ENCODE peak calls at places on chromosomes 7 and 10, in five cellular contexts. M is gastrocnemius medialis, Z is tibial nerve, H is IMR-90, R is stomach. V is an unnamed sample.

GRCh38 chr7:2006921-2007381 is 225.8 kb downstream of the MAD1L1 start:
- DNase-seq in M (no peak), Z (no peak), H (no peak), R (no peak), V (peak)

GRCh38 chr7:147245274-147245673 is 1128.7 kb downstream of the CNTNAP2 start:
- DNase-seq in M (no peak), Z (no peak), H (peak), R (peak), V (peak)

GRCh38 chr10:50501899-50502556 is 121.7 kb downstream of the SGMS1 start:
- DNase-seq in M (no peak), Z (no peak), H (no peak), R (no peak), V (no peak)

GRCh38 chr10:25831138-25831537 is 102.9 kb upstream of the MYO3A start:
- DNase-seq in M (no peak), Z (no peak), H (no peak), R (no peak), V (no peak)

GRCh38 chr10:131041361-131041916 is 270.1 kb downstream of the TCERG1L start:
- DNase-seq in M (no peak), Z (no peak), H (no peak), R (no peak), V (no peak)

GRCh38 chr10:101660268-101660667 is 34.7 kb downstream of the FBXW4 start:
- DNase-seq in M (no peak), Z (no peak), H (no peak), R (no peak), V (no peak)

GRCh38 chr10:6579193-6579903 is 728 bp downstream of the PRKCQ start:
- DNase-seq in M (no peak), Z (no peak), H (no peak), R (no peak), V (no peak)

GRCh38 chr7:44382459-44383300 is 57.3 kb upstream of the CAMK2B start:
- DNase-seq in M (no peak), Z (no peak), H (peak), R (peak), V (no peak)

GRCh38 chr7:22663319-22663718 is 63.7 kb upstream of the IL6 start:
- DNase-seq in M (no peak), Z (no peak), H (peak), R (no peak), V (no peak)

GRCh38 chr10:99981581-99982199 is 28.1 kb downstream of the DNMBP start:
- DNase-seq in M (no peak), Z (no peak), H (no peak), R (no peak), V (no peak)

GRCh38 chr7:139776486-139777303 is 1.1 kb downstream of the HIPK2 start:
- DNase-seq in M (no peak), Z (no peak), H (peak), R (no peak), V (no peak)
- TF ChIP-seq POLR2A in M (peak), Z (peak), H (no peak), R (no peak), V (no peak)

GRCh38 chr7:28240466-28240865 is 59.9 kb upstream of the JAZF1 start:
- DNase-seq in M (no peak), Z (no peak), H (no peak), R (no peak), V (no peak)
- H3K27ac ChIP-seq in M (no peak), Z (no peak), H (no peak), R (no peak), V (no peak)

DNA sequence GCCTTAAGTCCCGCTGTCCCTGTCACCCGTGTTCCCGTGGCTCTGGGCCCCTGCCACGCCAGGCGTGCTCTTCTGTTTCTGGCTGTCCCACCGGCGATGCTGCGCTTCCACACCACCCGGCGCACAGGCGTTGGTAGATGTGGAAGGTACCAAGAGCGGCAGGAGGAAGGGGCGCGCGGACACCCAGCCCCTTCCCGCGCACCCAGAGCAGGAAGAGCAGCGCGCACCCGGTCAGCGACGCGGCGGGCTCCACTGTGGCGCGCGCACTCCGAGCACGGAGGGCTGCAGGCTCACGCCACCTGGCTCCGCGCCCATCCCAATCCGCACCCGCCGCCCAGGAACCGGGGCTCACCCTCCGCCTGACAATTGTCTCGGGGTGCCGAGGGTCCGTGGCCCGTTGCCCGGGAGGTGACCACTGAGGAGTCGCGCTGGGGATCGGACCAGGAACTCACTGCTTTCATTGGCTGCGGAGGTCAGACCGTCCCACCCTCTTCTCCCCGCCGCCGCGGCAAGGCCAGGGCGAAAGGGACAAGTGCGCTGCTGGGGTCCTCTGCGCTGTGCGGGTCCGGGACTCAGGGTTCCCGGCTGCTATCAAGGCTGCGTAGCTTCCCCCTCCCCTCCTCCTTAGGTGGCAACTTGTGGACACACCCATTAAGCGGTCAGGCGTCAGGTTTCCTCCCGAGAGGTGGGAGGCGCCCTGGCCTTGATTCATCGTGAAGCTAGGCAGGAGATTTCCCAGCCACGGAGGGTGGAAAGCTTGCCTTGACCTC is 121.6 kb upstream of the ZNF92 start:
- DNase-seq in M (no peak), Z (no peak), H (peak), R (peak), V (peak)
- TF ChIP-seq POLR2A in M (no peak), Z (no peak), H (no peak), R (no peak), V (no peak)

GRCh38 chr7:75772081-75773077 is at the start of gene CCL26:
- DNase-seq in M (peak), Z (peak), H (peak), R (peak), V (peak)

GRCh38 chr7:75776295-75776971 is 4.4 kb upstream of the CCL26 start:
- DNase-seq in M (no peak), Z (no peak), H (peak), R (no peak), V (no peak)
- H3K27ac ChIP-seq in M (no peak), Z (no peak), H (no peak), R (no peak), V (no peak)

GRCh38 chr10:113661332-113661731 is 2.5 kb downstream of the NRAP start:
- DNase-seq in M (peak), Z (no peak), H (no peak), R (no peak), V (no peak)
- TF ChIP-seq POLR2A in M (peak), Z (no peak), H (no peak), R (no peak), V (no peak)

DNA sequence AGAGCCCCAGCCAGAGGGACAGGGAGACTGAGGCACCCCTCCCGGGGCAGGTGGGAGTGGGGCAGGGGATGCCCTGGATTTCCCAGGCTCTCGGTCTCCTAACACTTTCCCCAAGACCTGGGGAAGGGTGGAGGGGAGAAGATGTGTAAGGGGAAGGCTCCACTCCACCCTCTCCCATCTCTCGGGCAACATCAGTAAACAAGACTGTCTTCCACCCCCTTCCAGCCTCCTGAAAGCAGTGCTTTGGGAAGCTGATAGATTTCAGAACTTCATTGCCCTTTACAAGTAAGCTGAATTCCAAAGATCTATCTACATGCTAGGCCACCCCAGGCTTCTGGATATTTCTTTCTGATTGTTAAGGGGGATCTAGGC is 3.7 kb downstream of the FLNC start:
- DNase-seq in M (no peak), Z (no peak), H (no peak), R (no peak), V (no peak)
- H3K27ac ChIP-seq in M (peak), Z (peak), H (peak), R (peak), V (no peak)

GRCh38 chr10:103192451-103193106 is 493 bp downstream of the NT5C2 start:
- DNase-seq in M (peak), Z (peak), H (peak), R (peak), V (peak)
- TF ChIP-seq POLR2A in M (no peak), Z (no peak), H (no peak), R (no peak), V (peak)

GRCh38 chr10:122457934-122458333 is 3.4 kb upstream of the HTRA1 start:
- DNase-seq in M (no peak), Z (no peak), H (no peak), R (no peak), V (no peak)

GRCh38 chr10:122459586-122460273 is 1.6 kb upstream of the HTRA1 start:
- DNase-seq in M (no peak), Z (no peak), H (peak), R (no peak), V (no peak)

GRCh38 chr10:122461367-122461728 is at the start of gene HTRA1:
- DNase-seq in M (peak), Z (peak), H (peak), R (peak), V (peak)

GRCh38 chr10:122460891-122461293 is 461 bp upstream of the HTRA1 start:
- DNase-seq in M (no peak), Z (no peak), H (no peak), R (no peak), V (peak)

GRCh38 chr10:122458693-122459092 is 2.7 kb upstream of the HTRA1 start:
- DNase-seq in M (no peak), Z (no peak), H (no peak), R (no peak), V (no peak)
- H3K27ac ChIP-seq in M (no peak), Z (no peak), H (no peak), R (no peak), V (no peak)

GRCh38 chr7:157276731-157277562 is 59.9 kb upstream of the DNAJB6 start:
- DNase-seq in M (no peak), Z (no peak), H (peak), R (no peak), V (peak)

GRCh38 chr7:157279679-157279972 is 57.2 kb upstream of the DNAJB6 start:
- DNase-seq in M (no peak), Z (no peak), H (no peak), R (no peak), V (no peak)

GRCh38 chr7:157278167-157278790 is 58.5 kb upstream of the DNAJB6 start:
- DNase-seq in M (no peak), Z (no peak), H (no peak), R (no peak), V (no peak)

GRCh38 chr7:157279973-157280841 is 56.6 kb upstream of the DNAJB6 start:
- DNase-seq in M (no peak), Z (no peak), H (no peak), R (no peak), V (no peak)

GRCh38 chr7:157278791-157279678 is 57.8 kb upstream of the DNAJB6 start:
- DNase-seq in M (no peak), Z (no peak), H (no peak), R (peak), V (no peak)
- TF ChIP-seq POLR2A in M (no peak), Z (no peak), H (no peak), R (no peak), V (no peak)